ENCODE peak calls at places on chromosomes 6 and 20, in ten cellular contexts. One of them, this sample, is unnamed.

GRCh38 chr6:130928158-130928917 is 101.1 kb downstream of the SMLR1 start:
- DNase-seq in NB4: peak
- DNase-seq in pancreas: no peak
- DNase-seq in A549: no peak
- DNase-seq in GM06990: no peak
- DNase-seq in MM.1S: no peak
- DNase-seq in neural progenitor cell: no peak
- DNase-seq in psoas muscle: no peak
- DNase-seq in fibroblast of lung: no peak
- DNase-seq in lower leg skin: peak
- DNase-seq in this sample: no peak

GRCh38 chr6:116682334-116682712 is 1.3 kb downstream of the KPNA5 start:
- DNase-seq in neural progenitor cell: peak
- DNase-seq in pancreas: no peak
- DNase-seq in GM06990: no peak
- DNase-seq in A549: no peak
- DNase-seq in psoas muscle: no peak
- DNase-seq in fibroblast of lung: peak
- DNase-seq in lower leg skin: no peak
- DNase-seq in MM.1S: no peak
- DNase-seq in NB4: peak
- DNase-seq in this sample: peak

GRCh38 chr20:16641511-16641910 is 68.3 kb upstream of the KIF16B start:
- DNase-seq in MM.1S: no peak
- DNase-seq in lower leg skin: no peak
- DNase-seq in psoas muscle: no peak
- DNase-seq in A549: no peak
- DNase-seq in fibroblast of lung: no peak
- DNase-seq in NB4: no peak
- DNase-seq in neural progenitor cell: no peak
- DNase-seq in GM06990: no peak
- DNase-seq in pancreas: no peak
- DNase-seq in this sample: no peak

GRCh38 chr6:42190784-42191183 is 4.0 kb downstream of the GUCA1B start:
- DNase-seq in GM06990: no peak
- DNase-seq in neural progenitor cell: no peak
- DNase-seq in MM.1S: no peak
- DNase-seq in pancreas: no peak
- DNase-seq in fibroblast of lung: peak
- DNase-seq in lower leg skin: no peak
- DNase-seq in A549: no peak
- DNase-seq in NB4: no peak
- DNase-seq in psoas muscle: no peak
- DNase-seq in this sample: peak

GRCh38 chr6:44183783-44184182 is 25.2 kb downstream of the CAPN11 start:
- DNase-seq in neural progenitor cell: no peak
- DNase-seq in fibroblast of lung: no peak
- DNase-seq in psoas muscle: no peak
- DNase-seq in NB4: no peak
- DNase-seq in GM06990: no peak
- DNase-seq in pancreas: no peak
- DNase-seq in A549: no peak
- DNase-seq in MM.1S: no peak
- DNase-seq in lower leg skin: no peak
- DNase-seq in this sample: no peak

GRCh38 chr20:10686356-10687169 is 12.8 kb upstream of the JAG1 start:
- DNase-seq in A549: no peak
- DNase-seq in neural progenitor cell: peak
- DNase-seq in psoas muscle: no peak
- DNase-seq in fibroblast of lung: no peak
- DNase-seq in lower leg skin: no peak
- DNase-seq in GM06990: no peak
- DNase-seq in NB4: no peak
- DNase-seq in pancreas: no peak
- DNase-seq in MM.1S: no peak
- DNase-seq in this sample: no peak

GRCh38 chr6:16596890-16597331 is 164.3 kb downstream of the ATXN1 start:
- DNase-seq in GM06990: no peak
- DNase-seq in A549: no peak
- DNase-seq in NB4: no peak
- DNase-seq in psoas muscle: no peak
- DNase-seq in fibroblast of lung: no peak
- DNase-seq in pancreas: no peak
- DNase-seq in neural progenitor cell: no peak
- DNase-seq in MM.1S: no peak
- DNase-seq in lower leg skin: no peak
- DNase-seq in this sample: no peak

GRCh38 chr20:52552181-52552872 is 360.7 kb upstream of the ZFP64 start:
- DNase-seq in MM.1S: no peak
- DNase-seq in psoas muscle: no peak
- DNase-seq in fibroblast of lung: peak
- DNase-seq in GM06990: no peak
- DNase-seq in NB4: no peak
- DNase-seq in A549: no peak
- DNase-seq in lower leg skin: no peak
- DNase-seq in neural progenitor cell: no peak
- DNase-seq in pancreas: no peak
- DNase-seq in this sample: peak

GRCh38 chr6:147381734-147382133 is 126.8 kb upstream of the SAMD5 start:
- DNase-seq in fibroblast of lung: peak
- DNase-seq in lower leg skin: no peak
- DNase-seq in psoas muscle: no peak
- DNase-seq in neural progenitor cell: no peak
- DNase-seq in NB4: no peak
- DNase-seq in GM06990: no peak
- DNase-seq in MM.1S: no peak
- DNase-seq in pancreas: no peak
- DNase-seq in A549: no peak
- DNase-seq in this sample: no peak

GRCh38 chr6:87653074-87653962 is 48.7 kb downstream of the AKIRIN2 start:
- DNase-seq in fibroblast of lung: no peak
- DNase-seq in A549: no peak
- DNase-seq in psoas muscle: no peak
- DNase-seq in MM.1S: no peak
- DNase-seq in NB4: no peak
- DNase-seq in pancreas: no peak
- DNase-seq in lower leg skin: no peak
- DNase-seq in GM06990: no peak
- DNase-seq in neural progenitor cell: peak
- DNase-seq in this sample: no peak

GRCh38 chr20:53622247-53623114 is 28.8 kb upstream of the ZNF217 start:
- DNase-seq in fibroblast of lung: no peak
- DNase-seq in A549: peak
- DNase-seq in neural progenitor cell: no peak
- DNase-seq in MM.1S: peak
- DNase-seq in lower leg skin: no peak
- DNase-seq in GM06990: peak
- DNase-seq in pancreas: no peak
- DNase-seq in psoas muscle: no peak
- DNase-seq in NB4: peak
- DNase-seq in this sample: peak

GRCh38 chr6:124040655-124041054 is 237.0 kb downstream of the NKAIN2 start:
- DNase-seq in neural progenitor cell: no peak
- DNase-seq in lower leg skin: no peak
- DNase-seq in psoas muscle: no peak
- DNase-seq in NB4: peak
- DNase-seq in fibroblast of lung: no peak
- DNase-seq in pancreas: no peak
- DNase-seq in MM.1S: peak
- DNase-seq in GM06990: no peak
- DNase-seq in A549: no peak
- DNase-seq in this sample: no peak

GRCh38 chr6:136282906-136283305 is 6.7 kb downstream of the BCLAF1 start:
- DNase-seq in A549: no peak
- DNase-seq in pancreas: no peak
- DNase-seq in fibroblast of lung: no peak
- DNase-seq in neural progenitor cell: no peak
- DNase-seq in GM06990: no peak
- DNase-seq in NB4: no peak
- DNase-seq in psoas muscle: no peak
- DNase-seq in lower leg skin: no peak
- DNase-seq in MM.1S: no peak
- DNase-seq in this sample: no peak

GRCh38 chr6:145960918-145961604 is 3.1 kb downstream of the SHPRH start:
- DNase-seq in neural progenitor cell: no peak
- DNase-seq in fibroblast of lung: peak
- DNase-seq in GM06990: no peak
- DNase-seq in MM.1S: no peak
- DNase-seq in pancreas: no peak
- DNase-seq in A549: no peak
- DNase-seq in NB4: peak
- DNase-seq in lower leg skin: no peak
- DNase-seq in psoas muscle: no peak
- DNase-seq in this sample: peak

GRCh38 chr6:11364971-11365397 is 132.5 kb upstream of the NEDD9 start:
- DNase-seq in A549: no peak
- DNase-seq in neural progenitor cell: no peak
- DNase-seq in fibroblast of lung: peak
- DNase-seq in NB4: no peak
- DNase-seq in pancreas: no peak
- DNase-seq in psoas muscle: no peak
- DNase-seq in GM06990: no peak
- DNase-seq in MM.1S: no peak
- DNase-seq in lower leg skin: no peak
- DNase-seq in this sample: peak

GRCh38 chr20:54133434-54134427 is 40.1 kb downstream of the CYP24A1 start:
- DNase-seq in fibroblast of lung: peak
- DNase-seq in lower leg skin: no peak
- DNase-seq in GM06990: no peak
- DNase-seq in neural progenitor cell: peak
- DNase-seq in pancreas: no peak
- DNase-seq in A549: peak
- DNase-seq in MM.1S: no peak
- DNase-seq in NB4: no peak
- DNase-seq in psoas muscle: no peak
- DNase-seq in this sample: peak

GRCh38 chr6:155340464-155341129 is 26.3 kb upstream of the TFB1M start:
- DNase-seq in NB4: peak
- DNase-seq in A549: peak
- DNase-seq in fibroblast of lung: peak
- DNase-seq in pancreas: no peak
- DNase-seq in psoas muscle: no peak
- DNase-seq in MM.1S: no peak
- DNase-seq in neural progenitor cell: peak
- DNase-seq in GM06990: no peak
- DNase-seq in lower leg skin: no peak
- DNase-seq in this sample: peak
- TF ChIP-seq CTCF in NB4: peak
- TF ChIP-seq CTCF in A549: no peak
- TF ChIP-seq CTCF in fibroblast of lung: peak
- TF ChIP-seq CTCF in pancreas: no peak
- TF ChIP-seq CTCF in psoas muscle: no peak
- TF ChIP-seq CTCF in MM.1S: peak
- TF ChIP-seq CTCF in neural progenitor cell: peak
- TF ChIP-seq CTCF in GM06990: peak
- TF ChIP-seq CTCF in lower leg skin: no peak
- TF ChIP-seq CTCF in this sample: peak

DNA sequence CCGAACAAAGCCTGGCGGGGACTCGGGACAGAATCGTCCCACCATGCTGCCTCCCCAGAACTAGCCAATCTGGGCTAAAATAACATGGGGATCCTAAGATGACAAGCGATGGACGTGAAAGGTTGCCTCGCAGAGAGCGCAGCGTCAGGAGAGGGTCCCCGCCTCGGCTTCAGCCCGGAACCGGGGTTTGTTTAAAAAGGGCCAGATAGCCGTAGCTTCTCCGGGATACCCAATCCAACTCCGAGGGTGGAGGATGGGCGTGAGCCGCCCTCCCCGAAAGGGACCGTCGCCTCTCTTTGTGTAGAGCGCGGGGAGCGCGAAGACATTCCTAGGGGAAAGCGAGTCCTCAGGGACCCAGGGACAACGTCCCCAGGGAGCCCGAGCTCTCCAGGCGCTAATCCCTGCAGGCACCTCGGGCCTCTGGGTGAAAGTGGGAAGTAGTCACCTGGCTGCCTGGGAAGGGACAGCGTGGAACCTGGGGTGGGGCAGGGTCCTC is 640 bp downstream of the CD24 start:
- DNase-seq in lower leg skin: no peak
- DNase-seq in neural progenitor cell: peak
- DNase-seq in GM06990: peak
- DNase-seq in NB4: no peak
- DNase-seq in psoas muscle: no peak
- DNase-seq in A549: no peak
- DNase-seq in MM.1S: no peak
- DNase-seq in pancreas: peak
- DNase-seq in fibroblast of lung: peak
- DNase-seq in this sample: no peak
- H3K4me3 ChIP-seq in lower leg skin: peak
- H3K4me3 ChIP-seq in neural progenitor cell: peak
- H3K4me3 ChIP-seq in GM06990: peak
- H3K4me3 ChIP-seq in NB4: no peak
- H3K4me3 ChIP-seq in psoas muscle: peak
- H3K4me3 ChIP-seq in A549: peak
- H3K4me3 ChIP-seq in MM.1S: no peak
- H3K4me3 ChIP-seq in pancreas: peak
- H3K4me3 ChIP-seq in fibroblast of lung: no peak
- H3K4me3 ChIP-seq in this sample: peak

GRCh38 chr20:47688385-47689381 is 96.6 kb downstream of the SULF2 start:
- DNase-seq in GM06990: no peak
- DNase-seq in lower leg skin: no peak
- DNase-seq in A549: no peak
- DNase-seq in neural progenitor cell: no peak
- DNase-seq in psoas muscle: no peak
- DNase-seq in NB4: peak
- DNase-seq in pancreas: no peak
- DNase-seq in fibroblast of lung: peak
- DNase-seq in MM.1S: no peak
- DNase-seq in this sample: no peak
- TF ChIP-seq CTCF in GM06990: no peak
- TF ChIP-seq CTCF in lower leg skin: no peak
- TF ChIP-seq CTCF in A549: no peak
- TF ChIP-seq CTCF in neural progenitor cell: no peak
- TF ChIP-seq CTCF in psoas muscle: no peak
- TF ChIP-seq CTCF in NB4: no peak
- TF ChIP-seq CTCF in pancreas: no peak
- TF ChIP-seq CTCF in fibroblast of lung: no peak
- TF ChIP-seq CTCF in MM.1S: no peak
- TF ChIP-seq CTCF in this sample: no peak

DNA sequence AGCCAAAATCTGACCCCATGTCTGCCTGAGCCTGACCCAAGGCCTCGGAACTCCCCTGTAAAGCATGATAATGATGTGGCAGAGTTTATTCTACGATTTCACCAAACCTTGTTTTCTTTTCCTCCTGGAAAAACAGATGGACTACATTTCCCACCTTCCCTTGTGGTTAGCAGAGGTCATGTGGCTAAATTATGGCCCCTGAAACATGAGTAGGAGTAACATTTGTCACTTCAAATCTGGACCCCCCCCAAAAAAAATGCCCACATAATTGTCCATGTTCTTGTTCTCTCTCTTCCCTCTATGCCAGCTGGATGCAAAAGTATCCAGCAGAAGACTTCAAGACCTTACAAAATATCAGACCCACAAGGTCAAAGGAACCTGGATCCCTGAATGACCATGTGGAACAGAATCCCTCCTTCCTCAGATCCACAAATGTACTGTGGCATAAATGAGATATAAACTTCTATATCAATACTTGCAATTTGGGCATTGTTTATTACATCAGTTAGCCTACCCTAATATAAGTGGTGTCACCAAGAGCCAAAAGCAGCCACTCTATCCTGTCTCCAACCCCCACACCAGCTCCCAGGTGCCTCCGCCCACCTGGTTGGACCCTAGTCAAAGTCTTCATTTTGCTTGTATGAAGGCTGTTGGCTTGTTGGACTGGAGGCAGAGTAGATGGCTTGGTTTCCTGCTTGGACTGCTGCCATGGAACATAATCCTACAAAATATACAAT is 1.4 kb downstream of the C20orf96 start:
- DNase-seq in neural progenitor cell: no peak
- DNase-seq in MM.1S: no peak
- DNase-seq in lower leg skin: no peak
- DNase-seq in NB4: no peak
- DNase-seq in psoas muscle: no peak
- DNase-seq in A549: no peak
- DNase-seq in GM06990: no peak
- DNase-seq in fibroblast of lung: no peak
- DNase-seq in pancreas: no peak
- DNase-seq in this sample: no peak
- H3K4me3 ChIP-seq in neural progenitor cell: peak
- H3K4me3 ChIP-seq in MM.1S: peak
- H3K4me3 ChIP-seq in lower leg skin: no peak
- H3K4me3 ChIP-seq in NB4: peak
- H3K4me3 ChIP-seq in psoas muscle: peak
- H3K4me3 ChIP-seq in A549: peak
- H3K4me3 ChIP-seq in GM06990: peak
- H3K4me3 ChIP-seq in fibroblast of lung: peak
- H3K4me3 ChIP-seq in pancreas: no peak
- H3K4me3 ChIP-seq in this sample: peak